ENCODE peak calls at places on chromosomes 16 and 17, in five cellular contexts. L is HEK293T, I is A172, N is ACHN, C is GM12865. H is an unnamed sample.

GRCh38 chr17:50636145-50636803 is 1.6 kb downstream of the ABCC3 start:
- DNase-seq in L (no peak), I (no peak), N (no peak), C (no peak), H (peak; percentile 49)

GRCh38 chr17:3418222-3418621 is 7.1 kb downstream of the OR3A3 start:
- DNase-seq in L (no peak), I (no peak), N (no peak), C (no peak), H (no peak)

GRCh38 chr17:31595666-31596381 is 204.3 kb downstream of the RAB11FIP4 start:
- DNase-seq in L (no peak), I (peak; percentile 56), N (peak; percentile 35), C (no peak), H (no peak)

GRCh38 chr16:60123387-60124023 is 1389.4 kb upstream of the GOT2 start:
- DNase-seq in L (no peak), I (no peak), N (no peak), C (peak; percentile 1), H (no peak)

GRCh38 chr17:82285141-82285540 is 11.6 kb upstream of the CSNK1D start:
- DNase-seq in L (no peak), I (no peak), N (no peak), C (no peak), H (no peak)

GRCh38 chr16:2150418-2151187 is 2.2 kb downstream of the RAB26 start:
- DNase-seq in L (no peak), I (no peak), N (peak; percentile 38), C (peak; percentile 69), H (peak; percentile 73)

GRCh38 chr17:7867881-7868329 is 10.1 kb downstream of the CYB5D1 start:
- DNase-seq in L (no peak), I (no peak), N (no peak), C (no peak), H (no peak)

GRCh38 chr17:47804461-47804860 is 17.1 kb downstream of the OSBPL7 start:
- DNase-seq in L (no peak), I (no peak), N (no peak), C (no peak), H (no peak)

GRCh38 chr16:85310868-85311585 is 198.8 kb upstream of the CIBAR2 start:
- DNase-seq in L (no peak), I (no peak), N (no peak), C (no peak), H (no peak)

GRCh38 chr16:30660424-30661251 is 2.4 kb downstream of the FBRS start:
- DNase-seq in L (no peak), I (peak; percentile 58), N (no peak), C (peak; percentile 86), H (peak; percentile 63)

GRCh38 chr16:67758006-67758405 is 38.9 kb upstream of the GFOD2 start:
- DNase-seq in L (no peak), I (no peak), N (no peak), C (no peak), H (no peak)

GRCh38 chr17:77453613-77454559 is 313.1 kb downstream of the SEC14L1 start:
- DNase-seq in L (no peak), I (no peak), N (no peak), C (peak; percentile 88), H (no peak)

GRCh38 chr17:4900231-4901107 is 1.1 kb downstream of the C17orf107 start:
- DNase-seq in L (no peak), I (no peak), N (no peak), C (peak; percentile 62), H (peak; percentile 87)

GRCh38 chr17:36856921-36857381 is 80.3 kb upstream of the LHX1 start:
- DNase-seq in L (no peak), I (no peak), N (no peak), C (no peak), H (no peak)

GRCh38 chr17:19978803-19979202 is 1.2 kb upstream of the AKAP10 start:
- DNase-seq in L (no peak), I (no peak), N (no peak), C (no peak), H (no peak)

GRCh38 chr17:10754109-10754508 is 24.3 kb upstream of the TMEM220 start:
- DNase-seq in L (peak; percentile 55), I (peak; percentile 46), N (peak; percentile 72), C (peak; percentile 55), H (no peak)

GRCh38 chr16:75080205-75081029 is 36.2 kb downstream of the LDHD start:
- DNase-seq in L (no peak), I (no peak), N (no peak), C (no peak), H (peak; percentile 17)

GRCh38 chr16:49857423-49858181 is 1.7 kb upstream of the ZNF423 start:
- DNase-seq in L (peak; percentile 88), I (peak; percentile 42), N (peak; percentile 61), C (peak; percentile 72), H (peak; percentile 80)

GRCh38 chr17:76540381-76541300 is 797 bp downstream of the PRCD start:
- DNase-seq in L (peak; percentile 97), I (peak; percentile 96), N (peak; percentile 98), C (peak; percentile 41), H (peak; percentile 97)

H was measured in kidney.